ENCODE peak calls at places on chromosome 16, in five cellular contexts. One of them, this sample, is unnamed.

GRCh38 chr16:81466351-81466960 is 21.8 kb downstream of the CMIP start:
- DNase-seq in adipocyte: no peak
- DNase-seq in transverse colon: no peak
- DNase-seq in skeletal muscle cell: no peak
- DNase-seq in AG04450: no peak
- DNase-seq in this sample: no peak

GRCh38 chr16:85673529-85674417 is 15.0 kb downstream of the GINS2 start:
- DNase-seq in AG04450: peak
- DNase-seq in adipocyte: no peak
- DNase-seq in transverse colon: no peak
- DNase-seq in skeletal muscle cell: peak
- DNase-seq in this sample: no peak

GRCh38 chr16:62135903-62136302 is 99.7 kb upstream of the CDH8 start:
- DNase-seq in AG04450: no peak
- DNase-seq in adipocyte: no peak
- DNase-seq in skeletal muscle cell: no peak
- DNase-seq in transverse colon: no peak
- DNase-seq in this sample: no peak

GRCh38 chr16:25605381-25605780 is 86.4 kb upstream of the HS3ST4 start:
- DNase-seq in AG04450: no peak
- DNase-seq in transverse colon: no peak
- DNase-seq in adipocyte: no peak
- DNase-seq in skeletal muscle cell: no peak
- DNase-seq in this sample: peak

GRCh38 chr16:80932725-80933124 is 74.0 kb downstream of the CMC2 start:
- DNase-seq in skeletal muscle cell: peak
- DNase-seq in adipocyte: peak
- DNase-seq in transverse colon: peak
- DNase-seq in AG04450: no peak
- DNase-seq in this sample: no peak

GRCh38 chr16:78485188-78485898 is 385.9 kb downstream of the WWOX start:
- DNase-seq in skeletal muscle cell: no peak
- DNase-seq in transverse colon: no peak
- DNase-seq in AG04450: no peak
- DNase-seq in adipocyte: no peak
- DNase-seq in this sample: no peak

GRCh38 chr16:78689031-78689430 is 589.6 kb downstream of the WWOX start:
- DNase-seq in AG04450: no peak
- DNase-seq in transverse colon: no peak
- DNase-seq in skeletal muscle cell: no peak
- DNase-seq in adipocyte: no peak
- DNase-seq in this sample: no peak

GRCh38 chr16:2697401-2697948 is 15.2 kb downstream of the KCTD5 start:
- DNase-seq in AG04450: no peak
- DNase-seq in skeletal muscle cell: no peak
- DNase-seq in adipocyte: no peak
- DNase-seq in transverse colon: no peak
- DNase-seq in this sample: no peak

GRCh38 chr16:86590501-86591144 is 12.3 kb downstream of the FOXL1 start:
- DNase-seq in transverse colon: no peak
- DNase-seq in adipocyte: peak
- DNase-seq in AG04450: peak
- DNase-seq in skeletal muscle cell: peak
- DNase-seq in this sample: no peak

GRCh38 chr16:50584033-50584722 is 36.0 kb downstream of the NKD1 start:
- DNase-seq in adipocyte: no peak
- DNase-seq in AG04450: no peak
- DNase-seq in transverse colon: no peak
- DNase-seq in skeletal muscle cell: no peak
- DNase-seq in this sample: peak

GRCh38 chr16:57013268-57013667 is 23.9 kb downstream of the NLRC5 start:
- DNase-seq in adipocyte: peak
- DNase-seq in transverse colon: no peak
- DNase-seq in skeletal muscle cell: no peak
- DNase-seq in AG04450: no peak
- DNase-seq in this sample: no peak

GRCh38 chr16:85083051-85083639 is 29.1 kb downstream of the CIBAR2 start:
- DNase-seq in AG04450: no peak
- DNase-seq in skeletal muscle cell: no peak
- DNase-seq in transverse colon: no peak
- DNase-seq in adipocyte: no peak
- DNase-seq in this sample: no peak

GRCh38 chr16:48393843-48394703 is 8.9 kb upstream of the SIAH1 start:
- DNase-seq in AG04450: no peak
- DNase-seq in transverse colon: no peak
- DNase-seq in skeletal muscle cell: peak
- DNase-seq in adipocyte: no peak
- DNase-seq in this sample: no peak

GRCh38 chr16:70162041-70162451 is 11.5 kb upstream of the CLEC18C start:
- DNase-seq in adipocyte: peak
- DNase-seq in transverse colon: no peak
- DNase-seq in AG04450: peak
- DNase-seq in skeletal muscle cell: peak
- DNase-seq in this sample: peak

GRCh38 chr16:84548971-84549844 is 44.7 kb upstream of the MEAK7 start:
- DNase-seq in transverse colon: no peak
- DNase-seq in AG04450: no peak
- DNase-seq in adipocyte: no peak
- DNase-seq in skeletal muscle cell: no peak
- DNase-seq in this sample: no peak

GRCh38 chr16:87138868-87139267 is 178.3 kb downstream of the C16orf95 start:
- DNase-seq in adipocyte: no peak
- DNase-seq in AG04450: no peak
- DNase-seq in skeletal muscle cell: no peak
- DNase-seq in transverse colon: no peak
- DNase-seq in this sample: no peak

GRCh38 chr16:70250748-70251650 is 741 bp downstream of the EXOSC6 start:
- DNase-seq in AG04450: no peak
- DNase-seq in transverse colon: peak
- DNase-seq in adipocyte: peak
- DNase-seq in skeletal muscle cell: no peak
- DNase-seq in this sample: peak

GRCh38 chr16:69924777-69925191 is 26.4 kb upstream of the CLEC18A start:
- DNase-seq in transverse colon: no peak
- DNase-seq in adipocyte: peak
- DNase-seq in skeletal muscle cell: peak
- DNase-seq in AG04450: peak
- DNase-seq in this sample: peak

GRCh38 chr16:28181557-28181914 is 30.2 kb downstream of the XPO6 start:
- DNase-seq in adipocyte: peak
- DNase-seq in AG04450: peak
- DNase-seq in transverse colon: no peak
- DNase-seq in skeletal muscle cell: peak
- DNase-seq in this sample: peak

GRCh38 chr16:14401839-14402115 is 228.3 kb downstream of the PARN start:
- DNase-seq in transverse colon: no peak
- DNase-seq in AG04450: no peak
- DNase-seq in adipocyte: no peak
- DNase-seq in skeletal muscle cell: no peak
- DNase-seq in this sample: no peak

GRCh38 chr16:80113876-80114574 is 426.8 kb upstream of the DYNLRB2 start:
- DNase-seq in skeletal muscle cell: no peak
- DNase-seq in AG04450: no peak
- DNase-seq in adipocyte: peak
- DNase-seq in transverse colon: no peak
- DNase-seq in this sample: peak

GRCh38 chr16:16025214-16025968 is 76.0 kb downstream of the ABCC1 start:
- DNase-seq in adipocyte: peak
- DNase-seq in skeletal muscle cell: peak
- DNase-seq in transverse colon: no peak
- DNase-seq in AG04450: peak
- DNase-seq in this sample: no peak

GRCh38 chr16:19389246-19389645 is 28.4 kb upstream of the TMC5 start:
- DNase-seq in adipocyte: peak
- DNase-seq in AG04450: no peak
- DNase-seq in skeletal muscle cell: no peak
- DNase-seq in transverse colon: peak
- DNase-seq in this sample: peak

GRCh38 chr16:74743668-74744299 is 30.8 kb downstream of the FA2H start:
- DNase-seq in skeletal muscle cell: peak
- DNase-seq in AG04450: peak
- DNase-seq in transverse colon: peak
- DNase-seq in adipocyte: peak
- DNase-seq in this sample: no peak

GRCh38 chr16:19717781-19718623 is at the start of the genes IQCK and KNOP1:
- DNase-seq in adipocyte: peak
- DNase-seq in skeletal muscle cell: peak
- DNase-seq in transverse colon: peak
- DNase-seq in AG04450: peak
- DNase-seq in this sample: peak

GRCh38 chr16:67482260-67482924 is 955 bp downstream of the AGRP start:
- DNase-seq in transverse colon: peak
- DNase-seq in adipocyte: no peak
- DNase-seq in skeletal muscle cell: no peak
- DNase-seq in AG04450: no peak
- DNase-seq in this sample: no peak

GRCh38 chr16:66752379-66752778 is 970 bp upstream of the DYNC1LI2 start:
- DNase-seq in AG04450: no peak
- DNase-seq in skeletal muscle cell: no peak
- DNase-seq in adipocyte: no peak
- DNase-seq in transverse colon: no peak
- DNase-seq in this sample: no peak

GRCh38 chr16:68860978-68861892 is 17.9 kb downstream of the TANGO6 start:
- DNase-seq in adipocyte: no peak
- DNase-seq in skeletal muscle cell: no peak
- DNase-seq in AG04450: no peak
- DNase-seq in transverse colon: no peak
- DNase-seq in this sample: peak

GRCh38 chr16:11379420-11379819 is 34.2 kb downstream of the RMI2 start:
- DNase-seq in transverse colon: no peak
- DNase-seq in AG04450: no peak
- DNase-seq in skeletal muscle cell: no peak
- DNase-seq in adipocyte: no peak
- DNase-seq in this sample: no peak

GRCh38 chr16:87226926-87227650 is 90.1 kb downstream of the C16orf95 start:
- DNase-seq in transverse colon: no peak
- DNase-seq in adipocyte: peak
- DNase-seq in skeletal muscle cell: peak
- DNase-seq in AG04450: peak
- DNase-seq in this sample: no peak

GRCh38 chr16:69930117-69930776 is 20.9 kb upstream of the CLEC18A start:
- DNase-seq in adipocyte: peak
- DNase-seq in skeletal muscle cell: no peak
- DNase-seq in transverse colon: peak
- DNase-seq in AG04450: no peak
- DNase-seq in this sample: peak

GRCh38 chr16:3727806-3728381 is 10.6 kb upstream of the TRAP1 start:
- DNase-seq in transverse colon: no peak
- DNase-seq in adipocyte: no peak
- DNase-seq in AG04450: no peak
- DNase-seq in skeletal muscle cell: no peak
- DNase-seq in this sample: no peak

GRCh38 chr16:78421244-78421661 is 321.8 kb downstream of the WWOX start:
- DNase-seq in AG04450: no peak
- DNase-seq in skeletal muscle cell: no peak
- DNase-seq in adipocyte: no peak
- DNase-seq in transverse colon: no peak
- DNase-seq in this sample: peak

DNA sequence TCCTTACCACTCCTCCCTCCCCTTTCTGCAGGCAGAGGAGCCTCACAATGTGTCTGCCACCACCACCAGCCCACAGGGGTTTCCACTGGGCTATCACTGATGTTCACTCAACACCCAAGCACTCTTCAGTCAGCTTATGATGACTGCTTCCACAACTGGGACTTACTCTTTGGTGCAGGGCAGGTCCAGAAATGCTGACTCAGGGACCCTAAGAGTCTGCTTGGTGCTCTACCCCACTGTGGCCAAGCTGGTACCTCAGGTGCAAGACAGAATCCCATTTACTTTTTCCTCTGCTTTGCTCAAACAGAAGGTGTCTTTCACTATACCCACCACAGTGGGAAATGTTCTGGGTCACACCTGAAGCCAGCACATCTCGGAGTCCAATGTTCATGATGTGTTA is 40.1 kb downstream of the ZNF267 start:
- DNase-seq in skeletal muscle cell: no peak
- DNase-seq in AG04450: no peak
- DNase-seq in transverse colon: no peak
- DNase-seq in adipocyte: no peak
- DNase-seq in this sample: no peak
- H3K4me3 ChIP-seq in skeletal muscle cell: no peak
- H3K4me3 ChIP-seq in AG04450: no peak
- H3K4me3 ChIP-seq in transverse colon: no peak
- H3K4me3 ChIP-seq in adipocyte: peak
- H3K4me3 ChIP-seq in this sample: peak

GRCh38 chr16:31569360-31569717 is 41.6 kb downstream of the AHSP start:
- DNase-seq in adipocyte: no peak
- DNase-seq in skeletal muscle cell: no peak
- DNase-seq in transverse colon: no peak
- DNase-seq in AG04450: no peak
- DNase-seq in this sample: no peak

GRCh38 chr16:31568577-31569359 is 41.1 kb downstream of the AHSP start:
- DNase-seq in AG04450: no peak
- DNase-seq in adipocyte: peak
- DNase-seq in skeletal muscle cell: no peak
- DNase-seq in transverse colon: peak
- DNase-seq in this sample: peak
- H3K4me3 ChIP-seq in AG04450: no peak
- H3K4me3 ChIP-seq in adipocyte: no peak
- H3K4me3 ChIP-seq in skeletal muscle cell: no peak
- H3K4me3 ChIP-seq in transverse colon: no peak
- H3K4me3 ChIP-seq in this sample: no peak

GRCh38 chr16:53056528-53056881 is 1.7 kb downstream of the CHD9 start:
- DNase-seq in skeletal muscle cell: no peak
- DNase-seq in transverse colon: peak
- DNase-seq in adipocyte: peak
- DNase-seq in AG04450: no peak
- DNase-seq in this sample: no peak
- H3K4me3 ChIP-seq in skeletal muscle cell: no peak
- H3K4me3 ChIP-seq in transverse colon: no peak
- H3K4me3 ChIP-seq in adipocyte: peak
- H3K4me3 ChIP-seq in AG04450: no peak
- H3K4me3 ChIP-seq in this sample: no peak

GRCh38 chr16:49464877-49465504 is 91.4 kb downstream of the C16orf78 start:
- DNase-seq in skeletal muscle cell: no peak
- DNase-seq in AG04450: no peak
- DNase-seq in transverse colon: no peak
- DNase-seq in adipocyte: no peak
- DNase-seq in this sample: peak
- H3K4me3 ChIP-seq in skeletal muscle cell: no peak
- H3K4me3 ChIP-seq in AG04450: no peak
- H3K4me3 ChIP-seq in transverse colon: no peak
- H3K4me3 ChIP-seq in adipocyte: no peak
- H3K4me3 ChIP-seq in this sample: peak

GRCh38 chr16:89115216-89115949 is 21.7 kb downstream of the ACSF3 start:
- DNase-seq in skeletal muscle cell: no peak
- DNase-seq in adipocyte: no peak
- DNase-seq in transverse colon: peak
- DNase-seq in AG04450: no peak
- DNase-seq in this sample: no peak
- H3K4me3 ChIP-seq in skeletal muscle cell: no peak
- H3K4me3 ChIP-seq in adipocyte: no peak
- H3K4me3 ChIP-seq in transverse colon: no peak
- H3K4me3 ChIP-seq in AG04450: no peak
- H3K4me3 ChIP-seq in this sample: no peak